ENCODE peak calls at places on chromosomes 3 and 15, in six cellular contexts. One of them, this sample, is unnamed.
A peak's percentile ranks its signal among the peaks of the same experiment; 100 is the strongest.

GRCh38 chr15:26365077-26365476 is 407.8 kb downstream of the GABRB3 start:
- DNase-seq in suprapubic skin: no peak
- DNase-seq in GM12878: no peak
- DNase-seq in A549: no peak
- DNase-seq in heart right ventricle: no peak
- DNase-seq in CD4-positive, CD25-positive, alpha-beta regulatory T cell: no peak
- DNase-seq in this sample: no peak

GRCh38 chr15:59258317-59258716 is 51.7 kb downstream of the LDHAL6B start:
- DNase-seq in suprapubic skin: no peak
- DNase-seq in GM12878: no peak
- DNase-seq in A549: no peak
- DNase-seq in heart right ventricle: no peak
- DNase-seq in CD4-positive, CD25-positive, alpha-beta regulatory T cell: no peak
- DNase-seq in this sample: no peak

GRCh38 chr15:33729648-33730047 is 238.6 kb upstream of the CHRM5 start:
- DNase-seq in suprapubic skin: no peak
- DNase-seq in GM12878: no peak
- DNase-seq in A549: peak; percentile 25
- DNase-seq in heart right ventricle: no peak
- DNase-seq in CD4-positive, CD25-positive, alpha-beta regulatory T cell: no peak
- DNase-seq in this sample: no peak

GRCh38 chr3:194204036-194204792 is 68.3 kb downstream of the HES1 start:
- DNase-seq in suprapubic skin: no peak
- DNase-seq in GM12878: no peak
- DNase-seq in A549: peak; percentile 33
- DNase-seq in heart right ventricle: no peak
- DNase-seq in CD4-positive, CD25-positive, alpha-beta regulatory T cell: peak; percentile 4
- DNase-seq in this sample: no peak

GRCh38 chr3:183584246-183584913 is 28.9 kb upstream of the KLHL6 start:
- DNase-seq in suprapubic skin: peak; percentile 47
- DNase-seq in GM12878: no peak
- DNase-seq in A549: no peak
- DNase-seq in heart right ventricle: peak; percentile 41
- DNase-seq in CD4-positive, CD25-positive, alpha-beta regulatory T cell: no peak
- DNase-seq in this sample: no peak

GRCh38 chr3:58333206-58334012 is 717 bp downstream of the PXK start:
- DNase-seq in suprapubic skin: no peak
- DNase-seq in GM12878: no peak
- DNase-seq in A549: no peak
- DNase-seq in heart right ventricle: peak; percentile 25
- DNase-seq in CD4-positive, CD25-positive, alpha-beta regulatory T cell: peak; percentile 22
- DNase-seq in this sample: no peak

GRCh38 chr15:90592144-90592887 is 62.6 kb downstream of the CRTC3 start:
- DNase-seq in suprapubic skin: no peak
- DNase-seq in GM12878: no peak
- DNase-seq in A549: no peak
- DNase-seq in heart right ventricle: no peak
- DNase-seq in CD4-positive, CD25-positive, alpha-beta regulatory T cell: no peak
- DNase-seq in this sample: no peak

GRCh38 chr3:167882057-167882667 is 146.6 kb downstream of the SERPINI1 start:
- DNase-seq in suprapubic skin: no peak
- DNase-seq in GM12878: no peak
- DNase-seq in A549: peak; percentile 8
- DNase-seq in heart right ventricle: no peak
- DNase-seq in CD4-positive, CD25-positive, alpha-beta regulatory T cell: peak; percentile 39
- DNase-seq in this sample: peak; percentile 14

GRCh38 chr15:78640527-78640839 is 527 bp downstream of the CHRNB4 start:
- DNase-seq in suprapubic skin: no peak
- DNase-seq in GM12878: no peak
- DNase-seq in A549: no peak
- DNase-seq in heart right ventricle: no peak
- DNase-seq in CD4-positive, CD25-positive, alpha-beta regulatory T cell: no peak
- DNase-seq in this sample: no peak

GRCh38 chr3:18830087-18830486 is 318.2 kb upstream of the KCNH8 start:
- DNase-seq in suprapubic skin: no peak
- DNase-seq in GM12878: no peak
- DNase-seq in A549: no peak
- DNase-seq in heart right ventricle: no peak
- DNase-seq in CD4-positive, CD25-positive, alpha-beta regulatory T cell: no peak
- DNase-seq in this sample: no peak

GRCh38 chr3:149005424-149005823 is 14.1 kb downstream of the GYG1 start:
- DNase-seq in suprapubic skin: no peak
- DNase-seq in GM12878: no peak
- DNase-seq in A549: no peak
- DNase-seq in heart right ventricle: no peak
- DNase-seq in CD4-positive, CD25-positive, alpha-beta regulatory T cell: no peak
- DNase-seq in this sample: no peak

GRCh38 chr3:69252631-69253030 is 130.2 kb upstream of the LMOD3 start:
- DNase-seq in suprapubic skin: no peak
- DNase-seq in GM12878: no peak
- DNase-seq in A549: no peak
- DNase-seq in heart right ventricle: no peak
- DNase-seq in CD4-positive, CD25-positive, alpha-beta regulatory T cell: no peak
- DNase-seq in this sample: no peak

GRCh38 chr3:99920530-99921376 is 103.1 kb downstream of the CMSS1 start:
- DNase-seq in suprapubic skin: peak; percentile 90
- DNase-seq in GM12878: no peak
- DNase-seq in A549: no peak
- DNase-seq in heart right ventricle: peak; percentile 60
- DNase-seq in CD4-positive, CD25-positive, alpha-beta regulatory T cell: no peak
- DNase-seq in this sample: no peak

GRCh38 chr15:37789881-37790280 is 144.6 kb upstream of the TMCO5A start:
- DNase-seq in suprapubic skin: no peak
- DNase-seq in GM12878: no peak
- DNase-seq in A549: no peak
- DNase-seq in heart right ventricle: no peak
- DNase-seq in CD4-positive, CD25-positive, alpha-beta regulatory T cell: no peak
- DNase-seq in this sample: no peak

DNA sequence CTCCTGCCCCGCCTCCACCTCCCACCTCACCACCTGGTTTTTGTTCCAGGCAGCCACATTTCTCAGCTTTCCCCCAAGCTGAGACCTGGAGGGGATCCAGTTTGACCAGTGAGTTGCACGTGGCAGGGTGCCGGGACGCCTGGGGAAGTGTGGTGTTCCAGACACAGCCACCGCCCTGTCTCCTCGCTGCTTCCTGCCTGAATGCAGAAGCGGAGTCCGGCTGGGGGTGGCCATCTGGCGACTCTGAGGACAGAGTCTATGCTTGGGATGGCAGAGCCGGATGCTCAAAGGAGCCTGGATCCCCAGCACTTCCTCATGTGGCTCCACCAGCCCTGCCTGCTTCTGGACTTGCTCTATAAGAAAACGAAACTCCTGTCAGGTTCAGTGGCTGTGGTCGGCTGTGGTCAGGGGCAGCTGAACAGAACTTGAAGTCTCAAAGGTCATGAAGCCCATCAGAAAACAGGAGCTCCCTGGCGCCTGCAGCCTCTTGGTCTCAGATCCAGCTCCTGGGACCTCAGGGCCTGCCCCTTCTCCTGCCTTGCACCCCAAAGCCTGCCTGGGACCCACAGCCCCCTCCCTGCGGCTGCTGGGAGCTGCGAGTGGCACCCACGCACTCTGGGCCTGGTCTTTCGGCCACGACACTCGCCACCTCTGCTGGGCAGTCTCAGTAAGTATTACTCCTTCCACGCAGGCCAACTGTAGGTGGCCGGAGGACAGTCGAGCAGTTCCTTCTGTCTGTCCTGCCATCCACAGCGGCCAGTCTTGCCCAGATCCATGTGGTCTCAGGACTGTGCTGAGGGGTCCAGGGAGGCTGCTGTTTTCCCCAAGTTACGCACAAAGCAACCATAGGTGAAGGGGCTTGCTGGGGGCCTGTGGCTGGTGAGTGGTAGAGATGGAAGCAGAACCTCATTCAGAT is 112.8 kb upstream of the MEF2A start:
- DNase-seq in suprapubic skin: no peak
- DNase-seq in GM12878: peak; percentile 60
- DNase-seq in A549: no peak
- DNase-seq in heart right ventricle: peak; percentile 90
- DNase-seq in CD4-positive, CD25-positive, alpha-beta regulatory T cell: no peak
- DNase-seq in this sample: no peak
- H3K4me1 ChIP-seq in suprapubic skin: peaks cover 67% of the 10 kb centered on the region
- H3K4me1 ChIP-seq in GM12878: peaks cover 18% of the 10 kb centered on the region
- H3K4me1 ChIP-seq in A549: no peaks in the 10 kb centered on the region
- H3K4me1 ChIP-seq in heart right ventricle: peaks cover 54% of the 10 kb centered on the region
- H3K4me1 ChIP-seq in CD4-positive, CD25-positive, alpha-beta regulatory T cell: peaks cover 3% of the 10 kb centered on the region
- H3K4me1 ChIP-seq in this sample: peaks cover 13% of the 10 kb centered on the region

GRCh38 chr3:50599115-50599715 is 12.4 kb downstream of the CISH start:
- DNase-seq in suprapubic skin: no peak
- DNase-seq in GM12878: no peak
- DNase-seq in A549: no peak
- DNase-seq in heart right ventricle: peak; percentile 15
- DNase-seq in CD4-positive, CD25-positive, alpha-beta regulatory T cell: no peak
- DNase-seq in this sample: no peak

GRCh38 chr3:50599716-50600118 is 11.9 kb downstream of the CISH start:
- DNase-seq in suprapubic skin: no peak
- DNase-seq in GM12878: no peak
- DNase-seq in A549: no peak
- DNase-seq in heart right ventricle: peak; percentile 13
- DNase-seq in CD4-positive, CD25-positive, alpha-beta regulatory T cell: no peak
- DNase-seq in this sample: no peak

GRCh38 chr3:50600141-50600753 is 11.3 kb downstream of the CISH start:
- DNase-seq in suprapubic skin: no peak
- DNase-seq in GM12878: no peak
- DNase-seq in A549: no peak
- DNase-seq in heart right ventricle: peak; percentile 23
- DNase-seq in CD4-positive, CD25-positive, alpha-beta regulatory T cell: no peak
- DNase-seq in this sample: no peak

GRCh38 chr3:50602675-50603191 is 8.8 kb downstream of the CISH start:
- DNase-seq in suprapubic skin: no peak
- DNase-seq in GM12878: no peak
- DNase-seq in A549: no peak
- DNase-seq in heart right ventricle: peak; percentile 27
- DNase-seq in CD4-positive, CD25-positive, alpha-beta regulatory T cell: no peak
- DNase-seq in this sample: no peak

DNA sequence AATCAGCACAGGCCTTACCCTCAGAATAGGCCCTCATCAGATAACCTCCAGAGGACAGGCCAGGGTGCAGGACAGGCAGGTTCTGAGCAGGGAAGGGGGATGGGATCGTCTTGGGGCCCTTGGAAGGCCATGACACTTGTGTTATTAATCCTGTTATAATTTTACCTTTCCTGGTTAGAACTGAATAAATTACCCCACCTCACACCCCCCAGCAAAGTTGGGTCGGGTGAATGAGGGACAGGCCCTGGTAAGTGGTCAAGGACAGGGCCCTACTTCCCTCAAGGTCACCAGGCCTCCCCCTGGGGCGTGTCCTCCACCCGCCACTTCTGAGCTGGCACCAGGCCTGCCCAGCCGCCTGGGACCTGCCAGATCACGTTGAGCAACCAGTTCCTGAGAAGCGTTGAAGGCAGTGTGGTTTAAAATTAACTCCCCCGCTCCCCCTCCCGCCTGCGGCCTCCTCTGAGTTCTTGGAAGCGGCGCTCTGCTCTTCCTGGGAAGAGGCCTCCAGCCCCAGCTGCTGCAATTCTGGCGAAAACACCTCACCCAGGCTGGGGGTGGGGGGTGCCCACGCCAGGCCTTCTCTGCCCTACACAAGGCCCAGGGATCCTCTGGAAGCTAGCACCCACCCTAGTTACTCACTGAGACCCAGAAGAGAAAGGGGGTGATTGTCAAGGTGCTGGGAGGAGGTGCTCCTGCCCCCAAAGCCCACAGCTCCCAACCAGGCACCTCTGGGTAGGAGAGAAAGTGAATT is 10.6 kb downstream of the CISH start:
- DNase-seq in suprapubic skin: peak; percentile 97
- DNase-seq in GM12878: no peak
- DNase-seq in A549: peak; percentile 81
- DNase-seq in heart right ventricle: peak; percentile 97
- DNase-seq in CD4-positive, CD25-positive, alpha-beta regulatory T cell: peak; percentile 53
- DNase-seq in this sample: peak; percentile 70
- H3K4me3 ChIP-seq in suprapubic skin: peak overlapping the region; percentile 30
- H3K4me3 ChIP-seq in GM12878: no peak overlapping the region
- H3K4me3 ChIP-seq in A549: peak overlapping the region; percentile 30
- H3K4me3 ChIP-seq in heart right ventricle: peak overlapping the region; percentile 24
- H3K4me3 ChIP-seq in CD4-positive, CD25-positive, alpha-beta regulatory T cell: peak overlapping the region; percentile 55
- H3K4me3 ChIP-seq in this sample: no peak overlapping the region

DNA sequence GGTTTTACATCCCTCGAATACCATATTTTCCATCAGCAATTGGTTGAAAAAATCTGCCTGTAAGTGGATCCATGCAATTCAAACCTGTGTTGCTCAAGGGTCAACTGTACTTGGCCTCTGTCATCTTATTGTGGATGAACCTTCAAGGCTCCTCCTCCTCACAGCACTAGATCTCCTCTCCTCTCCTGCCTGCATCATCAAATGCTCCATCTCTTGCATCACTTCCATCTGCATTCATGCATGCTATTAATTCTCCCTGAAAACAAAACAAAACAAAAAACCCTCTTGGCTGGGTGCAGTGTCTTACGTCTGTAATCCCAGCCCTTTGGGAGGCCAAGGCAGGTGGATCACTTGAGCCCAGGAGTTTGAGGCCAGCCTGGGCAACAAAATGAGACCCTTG is 10.1 kb downstream of the BCL2L10 start:
- DNase-seq in suprapubic skin: no peak
- DNase-seq in GM12878: no peak
- DNase-seq in A549: no peak
- DNase-seq in heart right ventricle: no peak
- DNase-seq in CD4-positive, CD25-positive, alpha-beta regulatory T cell: no peak
- DNase-seq in this sample: no peak
- H3K9me3 ChIP-seq in suprapubic skin: no peaks in the 10 kb centered on the region
- H3K9me3 ChIP-seq in GM12878: no peaks in the 10 kb centered on the region
- H3K9me3 ChIP-seq in A549: no peaks in the 10 kb centered on the region
- H3K9me3 ChIP-seq in heart right ventricle: no peaks in the 10 kb centered on the region
- H3K9me3 ChIP-seq in CD4-positive, CD25-positive, alpha-beta regulatory T cell: no peaks in the 10 kb centered on the region
- H3K9me3 ChIP-seq in this sample: no peaks in the 10 kb centered on the region

DNA sequence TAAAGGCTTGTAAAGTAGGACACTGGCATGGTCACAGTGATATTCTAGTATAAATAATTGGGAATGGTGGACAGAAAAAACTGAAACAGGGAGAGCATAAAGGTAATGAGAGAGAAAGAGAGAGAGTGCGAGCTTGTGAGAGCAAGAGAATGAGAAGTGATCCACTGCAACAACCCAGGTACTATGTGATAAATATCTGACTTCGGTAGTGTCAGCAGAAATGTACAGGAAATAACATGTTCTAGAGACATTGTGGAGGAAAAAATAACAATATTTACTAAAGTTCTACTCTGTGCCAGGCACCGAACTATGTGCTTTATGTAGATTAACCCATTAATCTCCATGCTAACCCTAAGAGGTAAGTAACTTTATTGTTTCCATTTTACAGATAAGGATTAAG is 425.9 kb downstream of the ZBTB20 start:
- DNase-seq in suprapubic skin: no peak
- DNase-seq in GM12878: no peak
- DNase-seq in A549: no peak
- DNase-seq in heart right ventricle: no peak
- DNase-seq in CD4-positive, CD25-positive, alpha-beta regulatory T cell: no peak
- DNase-seq in this sample: no peak
- H3K4me1 ChIP-seq in suprapubic skin: peaks cover 5% of the 10 kb centered on the region
- H3K4me1 ChIP-seq in GM12878: no peaks in the 10 kb centered on the region
- H3K4me1 ChIP-seq in A549: peaks cover 57% of the 10 kb centered on the region
- H3K4me1 ChIP-seq in heart right ventricle: peaks cover 9% of the 10 kb centered on the region
- H3K4me1 ChIP-seq in CD4-positive, CD25-positive, alpha-beta regulatory T cell: peaks cover 18% of the 10 kb centered on the region
- H3K4me1 ChIP-seq in this sample: no peaks in the 10 kb centered on the region

DNA sequence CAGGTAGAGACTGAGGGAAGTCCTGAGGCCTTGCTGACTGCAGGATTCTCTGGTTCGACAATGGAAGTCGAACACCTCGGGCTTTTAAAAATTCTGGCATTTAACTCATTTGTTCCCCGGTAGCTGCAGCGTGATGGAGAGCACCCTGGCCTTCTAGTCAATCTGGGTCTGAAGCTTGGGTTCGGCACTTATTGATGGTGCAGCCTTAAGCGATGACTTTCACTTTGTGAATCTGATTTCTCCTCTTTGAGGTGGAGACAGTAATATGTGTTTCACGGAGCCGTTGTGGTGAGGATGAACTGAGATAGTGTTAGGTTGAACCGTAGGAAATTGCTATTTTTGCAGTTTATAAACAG is 621 bp upstream of the PARP6 start:
- DNase-seq in suprapubic skin: no peak
- DNase-seq in GM12878: no peak
- DNase-seq in A549: no peak
- DNase-seq in heart right ventricle: no peak
- DNase-seq in CD4-positive, CD25-positive, alpha-beta regulatory T cell: no peak
- DNase-seq in this sample: no peak
- H3K4me3 ChIP-seq in suprapubic skin: peak overlapping the region; percentile 93
- H3K4me3 ChIP-seq in GM12878: peak overlapping the region; percentile 61
- H3K4me3 ChIP-seq in A549: peak overlapping the region; percentile 80
- H3K4me3 ChIP-seq in heart right ventricle: peak overlapping the region; percentile 95
- H3K4me3 ChIP-seq in CD4-positive, CD25-positive, alpha-beta regulatory T cell: peak overlapping the region; percentile 78
- H3K4me3 ChIP-seq in this sample: peak overlapping the region; percentile 80

This sample was measured in SJSA1.